ENCODE peak calls at places on chromosomes 4 and X, in seven cellular contexts. Q is tibial artery; X is M059J; G is activated T-cell treated with anti-CD3 and anti-CD28 coated beads, Interleukin-2, amount 50 U/mL, for 48 hours; A is AG08396; S is HT-29; J is hypothalamus. T is an unnamed sample.

GRCh38 chrX:115894087-115894486 is 276.5 kb upstream of the AGTR2 start:
- DNase-seq in Q (no peak), X (peak), G (no peak), A (peak), S (peak), J (no peak), T (no peak)

GRCh38 chrX:29145316-29145715 is 558.1 kb downstream of the IL1RAPL1 start:
- DNase-seq in Q (no peak), X (peak), G (no peak), A (no peak), S (no peak), J (no peak), T (peak)

GRCh38 chr4:76216975-76217814 is 3.6 kb upstream of the SCARB2 start:
- DNase-seq in Q (no peak), X (peak), G (no peak), A (no peak), S (no peak), J (no peak), T (no peak)

GRCh38 chr4:109886303-109886702 is 26.4 kb upstream of the EGF start:
- DNase-seq in Q (no peak), X (no peak), G (no peak), A (no peak), S (no peak), J (no peak), T (no peak)

GRCh38 chr4:85565761-85566480 is 91.0 kb downstream of the ARHGAP24 start:
- DNase-seq in Q (no peak), X (peak), G (no peak), A (peak), S (no peak), J (no peak), T (peak)

GRCh38 chrX:38982370-38982769 is 181.1 kb downstream of the MID1IP1 start:
- DNase-seq in Q (no peak), X (no peak), G (no peak), A (no peak), S (no peak), J (no peak), T (no peak)

GRCh38 chrX:3442685-3443084 is 96.2 kb upstream of the MXRA5 start:
- DNase-seq in Q (no peak), X (no peak), G (no peak), A (no peak), S (no peak), J (no peak), T (no peak)

GRCh38 chr4:80070880-80071620 is 2.0 kb downstream of the ANTXR2 start:
- DNase-seq in Q (no peak), X (no peak), G (no peak), A (no peak), S (peak), J (no peak), T (peak)

GRCh38 chr4:137394000-137394399 is 138.3 kb downstream of the PCDH18 start:
- DNase-seq in Q (no peak), X (no peak), G (no peak), A (no peak), S (no peak), J (no peak), T (no peak)

GRCh38 chr4:140186651-140187315 is 32.8 kb upstream of the MAML3 start:
- DNase-seq in Q (no peak), X (peak), G (no peak), A (peak), S (peak), J (no peak), T (peak)

GRCh38 chr4:125389713-125390112 is 75.0 kb downstream of the FAT4 start:
- DNase-seq in Q (no peak), X (peak), G (no peak), A (peak), S (no peak), J (no peak), T (peak)

GRCh38 chr4:157045507-157046127 is 30.3 kb upstream of the GLRB start:
- DNase-seq in Q (no peak), X (peak), G (no peak), A (peak), S (peak), J (no peak), T (peak)